ENCODE peak calls at places on chromosome 21, in ten cellular contexts. One of them, this sample, is unnamed.
A peak's percentile ranks its signal among the peaks of the same experiment; 100 is the strongest.

GRCh38 chr21:41605178-41605933 is 97.4 kb upstream of the TMPRSS2 start:
- DNase-seq in PC-3: peak; percentile 55
- DNase-seq in heart right ventricle: no peak
- DNase-seq in mesendoderm: no peak
- DNase-seq in psoas muscle: no peak
- DNase-seq in suprapubic skin: no peak
- DNase-seq in effector memory CD4-positive, alpha-beta T cell: no peak
- DNase-seq in small intestine: no peak
- DNase-seq in Panc1: no peak
- DNase-seq in OCI-LY7: no peak
- DNase-seq in this sample: peak; percentile 37

GRCh38 chr21:23541571-23541970 is 2065.7 kb downstream of the MRPL39 start:
- DNase-seq in PC-3: peak; percentile 19
- DNase-seq in heart right ventricle: no peak
- DNase-seq in mesendoderm: peak; percentile 5
- DNase-seq in psoas muscle: no peak
- DNase-seq in suprapubic skin: no peak
- DNase-seq in effector memory CD4-positive, alpha-beta T cell: no peak
- DNase-seq in small intestine: no peak
- DNase-seq in Panc1: no peak
- DNase-seq in OCI-LY7: no peak
- DNase-seq in this sample: no peak

GRCh38 chr21:8991088-8991907 is 1530.1 kb upstream of the TPTE start:
- DNase-seq in PC-3: peak; percentile 1
- DNase-seq in heart right ventricle: no peak
- DNase-seq in mesendoderm: no peak
- DNase-seq in psoas muscle: no peak
- DNase-seq in suprapubic skin: no peak
- DNase-seq in effector memory CD4-positive, alpha-beta T cell: no peak
- DNase-seq in small intestine: no peak
- DNase-seq in Panc1: peak; percentile 61
- DNase-seq in OCI-LY7: no peak
- DNase-seq in this sample: no peak

GRCh38 chr21:27776925-27777553 is 810.2 kb upstream of the ADAMTS5 start:
- DNase-seq in PC-3: no peak
- DNase-seq in heart right ventricle: peak; percentile 26
- DNase-seq in mesendoderm: no peak
- DNase-seq in psoas muscle: no peak
- DNase-seq in suprapubic skin: no peak
- DNase-seq in effector memory CD4-positive, alpha-beta T cell: no peak
- DNase-seq in small intestine: peak; percentile 29
- DNase-seq in Panc1: no peak
- DNase-seq in OCI-LY7: no peak
- DNase-seq in this sample: no peak

GRCh38 chr21:37873655-37874054 is 42.6 kb downstream of the KCNJ6 start:
- DNase-seq in PC-3: peak; percentile 8
- DNase-seq in heart right ventricle: no peak
- DNase-seq in mesendoderm: peak; percentile 53
- DNase-seq in psoas muscle: no peak
- DNase-seq in suprapubic skin: no peak
- DNase-seq in effector memory CD4-positive, alpha-beta T cell: no peak
- DNase-seq in small intestine: no peak
- DNase-seq in Panc1: no peak
- DNase-seq in OCI-LY7: no peak
- DNase-seq in this sample: no peak

GRCh38 chr21:16509466-16509865 is 779.7 kb downstream of the USP25 start:
- DNase-seq in PC-3: no peak
- DNase-seq in heart right ventricle: no peak
- DNase-seq in mesendoderm: no peak
- DNase-seq in psoas muscle: no peak
- DNase-seq in suprapubic skin: no peak
- DNase-seq in effector memory CD4-positive, alpha-beta T cell: no peak
- DNase-seq in small intestine: no peak
- DNase-seq in Panc1: no peak
- DNase-seq in OCI-LY7: no peak
- DNase-seq in this sample: no peak

GRCh38 chr21:34110594-34111202 is 37.3 kb downstream of the MRPS6 start:
- DNase-seq in PC-3: no peak
- DNase-seq in heart right ventricle: no peak
- DNase-seq in mesendoderm: no peak
- DNase-seq in psoas muscle: no peak
- DNase-seq in suprapubic skin: no peak
- DNase-seq in effector memory CD4-positive, alpha-beta T cell: no peak
- DNase-seq in small intestine: peak; percentile 13
- DNase-seq in Panc1: no peak
- DNase-seq in OCI-LY7: no peak
- DNase-seq in this sample: no peak

GRCh38 chr21:27339902-27340301 is 373.0 kb upstream of the ADAMTS5 start:
- DNase-seq in PC-3: no peak
- DNase-seq in heart right ventricle: no peak
- DNase-seq in mesendoderm: no peak
- DNase-seq in psoas muscle: no peak
- DNase-seq in suprapubic skin: no peak
- DNase-seq in effector memory CD4-positive, alpha-beta T cell: no peak
- DNase-seq in small intestine: no peak
- DNase-seq in Panc1: no peak
- DNase-seq in OCI-LY7: no peak
- DNase-seq in this sample: no peak

GRCh38 chr21:36263797-36264196 is 56.2 kb upstream of the MORC3 start:
- DNase-seq in PC-3: no peak
- DNase-seq in heart right ventricle: no peak
- DNase-seq in mesendoderm: no peak
- DNase-seq in psoas muscle: no peak
- DNase-seq in suprapubic skin: no peak
- DNase-seq in effector memory CD4-positive, alpha-beta T cell: no peak
- DNase-seq in small intestine: no peak
- DNase-seq in Panc1: no peak
- DNase-seq in OCI-LY7: no peak
- DNase-seq in this sample: no peak

GRCh38 chr21:33330726-33331125 is 6.0 kb downstream of the IFNAR1 start:
- DNase-seq in PC-3: no peak
- DNase-seq in heart right ventricle: no peak
- DNase-seq in mesendoderm: no peak
- DNase-seq in psoas muscle: no peak
- DNase-seq in suprapubic skin: no peak
- DNase-seq in effector memory CD4-positive, alpha-beta T cell: no peak
- DNase-seq in small intestine: no peak
- DNase-seq in Panc1: no peak
- DNase-seq in OCI-LY7: peak; percentile 28
- DNase-seq in this sample: no peak

GRCh38 chr21:33234618-33235520 is 5.1 kb downstream of the IFNAR2 start:
- DNase-seq in PC-3: no peak
- DNase-seq in heart right ventricle: no peak
- DNase-seq in mesendoderm: peak; percentile 86
- DNase-seq in psoas muscle: no peak
- DNase-seq in suprapubic skin: no peak
- DNase-seq in effector memory CD4-positive, alpha-beta T cell: no peak
- DNase-seq in small intestine: no peak
- DNase-seq in Panc1: no peak
- DNase-seq in OCI-LY7: no peak
- DNase-seq in this sample: no peak

GRCh38 chr21:42880352-42880751 is 1.0 kb upstream of the WDR4 start:
- DNase-seq in PC-3: no peak
- DNase-seq in heart right ventricle: no peak
- DNase-seq in mesendoderm: no peak
- DNase-seq in psoas muscle: no peak
- DNase-seq in suprapubic skin: no peak
- DNase-seq in effector memory CD4-positive, alpha-beta T cell: no peak
- DNase-seq in small intestine: no peak
- DNase-seq in Panc1: no peak
- DNase-seq in OCI-LY7: no peak
- DNase-seq in this sample: no peak

GRCh38 chr21:42878993-42879787 is at the start of gene WDR4:
- DNase-seq in PC-3: peak; percentile 99
- DNase-seq in heart right ventricle: peak; percentile 97
- DNase-seq in mesendoderm: peak; percentile 99
- DNase-seq in psoas muscle: peak; percentile 97
- DNase-seq in suprapubic skin: peak; percentile 98
- DNase-seq in effector memory CD4-positive, alpha-beta T cell: peak; percentile 98
- DNase-seq in small intestine: peak; percentile 98
- DNase-seq in Panc1: peak; percentile 83
- DNase-seq in OCI-LY7: peak; percentile 98
- DNase-seq in this sample: peak; percentile 98

GRCh38 chr21:42883921-42884320 is 4.6 kb upstream of the WDR4 start:
- DNase-seq in PC-3: no peak
- DNase-seq in heart right ventricle: no peak
- DNase-seq in mesendoderm: no peak
- DNase-seq in psoas muscle: no peak
- DNase-seq in suprapubic skin: no peak
- DNase-seq in effector memory CD4-positive, alpha-beta T cell: no peak
- DNase-seq in small intestine: no peak
- DNase-seq in Panc1: no peak
- DNase-seq in OCI-LY7: no peak
- DNase-seq in this sample: no peak

GRCh38 chr21:42873096-42873495 is 6.2 kb downstream of the WDR4 start:
- DNase-seq in PC-3: no peak
- DNase-seq in heart right ventricle: no peak
- DNase-seq in mesendoderm: no peak
- DNase-seq in psoas muscle: no peak
- DNase-seq in suprapubic skin: no peak
- DNase-seq in effector memory CD4-positive, alpha-beta T cell: no peak
- DNase-seq in small intestine: no peak
- DNase-seq in Panc1: no peak
- DNase-seq in OCI-LY7: no peak
- DNase-seq in this sample: no peak

DNA sequence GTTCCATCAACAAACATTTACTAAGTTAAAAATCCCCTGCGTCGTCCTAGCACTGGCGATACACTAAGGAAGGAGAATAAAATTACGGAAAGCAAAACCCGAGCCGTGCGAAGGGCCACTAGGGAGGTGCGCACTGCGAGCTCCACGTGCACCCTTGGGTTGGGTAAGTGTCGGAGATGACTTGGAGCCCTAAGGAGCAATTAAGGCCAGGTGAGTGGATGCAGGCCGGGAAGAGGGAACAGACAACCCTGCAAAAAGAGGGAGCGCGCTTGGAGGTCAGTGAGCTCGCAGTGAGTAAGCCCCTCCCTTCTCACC is 704 bp downstream of the WDR4 start:
- DNase-seq in PC-3: no peak
- DNase-seq in heart right ventricle: no peak
- DNase-seq in mesendoderm: no peak
- DNase-seq in psoas muscle: no peak
- DNase-seq in suprapubic skin: no peak
- DNase-seq in effector memory CD4-positive, alpha-beta T cell: no peak
- DNase-seq in small intestine: no peak
- DNase-seq in Panc1: peak; percentile 22
- DNase-seq in OCI-LY7: no peak
- DNase-seq in this sample: no peak
- H3K27ac ChIP-seq in PC-3: peak overlapping the region; percentile 87
- H3K27ac ChIP-seq in heart right ventricle: peak overlapping the region; percentile 89
- H3K27ac ChIP-seq in mesendoderm: peak overlapping the region; percentile 62
- H3K27ac ChIP-seq in psoas muscle: peak overlapping the region; percentile 97
- H3K27ac ChIP-seq in suprapubic skin: peak overlapping the region; percentile 93
- H3K27ac ChIP-seq in effector memory CD4-positive, alpha-beta T cell: peak overlapping the region; percentile 80
- H3K27ac ChIP-seq in small intestine: peak overlapping the region; percentile 14
- H3K27ac ChIP-seq in Panc1: peak overlapping the region; percentile 90
- H3K27ac ChIP-seq in OCI-LY7: peak overlapping the region; percentile 65
- H3K27ac ChIP-seq in this sample: peak overlapping the region; percentile 62

GRCh38 chr21:45297869-45298268 is 10.2 kb upstream of the POFUT2 start:
- DNase-seq in PC-3: no peak
- DNase-seq in heart right ventricle: no peak
- DNase-seq in mesendoderm: no peak
- DNase-seq in psoas muscle: no peak
- DNase-seq in suprapubic skin: no peak
- DNase-seq in effector memory CD4-positive, alpha-beta T cell: no peak
- DNase-seq in small intestine: no peak
- DNase-seq in Panc1: no peak
- DNase-seq in OCI-LY7: no peak
- DNase-seq in this sample: peak; percentile 31

GRCh38 chr21:45296638-45297037 is 8.9 kb upstream of the POFUT2 start:
- DNase-seq in PC-3: no peak
- DNase-seq in heart right ventricle: no peak
- DNase-seq in mesendoderm: no peak
- DNase-seq in psoas muscle: no peak
- DNase-seq in suprapubic skin: no peak
- DNase-seq in effector memory CD4-positive, alpha-beta T cell: no peak
- DNase-seq in small intestine: no peak
- DNase-seq in Panc1: no peak
- DNase-seq in OCI-LY7: no peak
- DNase-seq in this sample: no peak

GRCh38 chr21:45295576-45296365 is 8.1 kb upstream of the POFUT2 start:
- DNase-seq in PC-3: peak; percentile 84
- DNase-seq in heart right ventricle: no peak
- DNase-seq in mesendoderm: no peak
- DNase-seq in psoas muscle: no peak
- DNase-seq in suprapubic skin: peak; percentile 43
- DNase-seq in effector memory CD4-positive, alpha-beta T cell: no peak
- DNase-seq in small intestine: no peak
- DNase-seq in Panc1: no peak
- DNase-seq in OCI-LY7: no peak
- DNase-seq in this sample: no peak

GRCh38 chr21:45299026-45299863 is 11.6 kb upstream of the POFUT2 start:
- DNase-seq in PC-3: no peak
- DNase-seq in heart right ventricle: peak; percentile 71
- DNase-seq in mesendoderm: no peak
- DNase-seq in psoas muscle: no peak
- DNase-seq in suprapubic skin: peak; percentile 45
- DNase-seq in effector memory CD4-positive, alpha-beta T cell: no peak
- DNase-seq in small intestine: no peak
- DNase-seq in Panc1: no peak
- DNase-seq in OCI-LY7: no peak
- DNase-seq in this sample: peak; percentile 62

GRCh38 chr21:45297329-45297728 is 9.6 kb upstream of the POFUT2 start:
- DNase-seq in PC-3: no peak
- DNase-seq in heart right ventricle: no peak
- DNase-seq in mesendoderm: no peak
- DNase-seq in psoas muscle: no peak
- DNase-seq in suprapubic skin: peak; percentile 33
- DNase-seq in effector memory CD4-positive, alpha-beta T cell: no peak
- DNase-seq in small intestine: no peak
- DNase-seq in Panc1: no peak
- DNase-seq in OCI-LY7: no peak
- DNase-seq in this sample: peak; percentile 23
- H3K4me1 ChIP-seq in PC-3: peaks cover 45% of the 10 kb centered on the region
- H3K4me1 ChIP-seq in heart right ventricle: peaks cover 42% of the 10 kb centered on the region
- H3K4me1 ChIP-seq in mesendoderm: peaks cover 5% of the 10 kb centered on the region
- H3K4me1 ChIP-seq in psoas muscle: peaks cover 18% of the 10 kb centered on the region
- H3K4me1 ChIP-seq in suprapubic skin: peaks cover 50% of the 10 kb centered on the region
- H3K4me1 ChIP-seq in effector memory CD4-positive, alpha-beta T cell: peaks cover 23% of the 10 kb centered on the region
- H3K4me1 ChIP-seq in small intestine: no peaks in the 10 kb centered on the region
- H3K4me1 ChIP-seq in Panc1: peaks cover 67% of the 10 kb centered on the region
- H3K4me1 ChIP-seq in OCI-LY7: no peaks in the 10 kb centered on the region
- H3K4me1 ChIP-seq in this sample: no peaks in the 10 kb centered on the region

GRCh38 chr21:17542371-17542992 is 29.6 kb downstream of the CXADR start:
- DNase-seq in PC-3: no peak
- DNase-seq in heart right ventricle: no peak
- DNase-seq in mesendoderm: no peak
- DNase-seq in psoas muscle: no peak
- DNase-seq in suprapubic skin: no peak
- DNase-seq in effector memory CD4-positive, alpha-beta T cell: no peak
- DNase-seq in small intestine: peak; percentile 41
- DNase-seq in Panc1: no peak
- DNase-seq in OCI-LY7: no peak
- DNase-seq in this sample: no peak
- H3K27ac ChIP-seq in PC-3: no peak overlapping the region
- H3K27ac ChIP-seq in heart right ventricle: no peak overlapping the region
- H3K27ac ChIP-seq in mesendoderm: no peak overlapping the region
- H3K27ac ChIP-seq in psoas muscle: no peak overlapping the region
- H3K27ac ChIP-seq in suprapubic skin: no peak overlapping the region
- H3K27ac ChIP-seq in effector memory CD4-positive, alpha-beta T cell: no peak overlapping the region
- H3K27ac ChIP-seq in small intestine: no peak overlapping the region
- H3K27ac ChIP-seq in Panc1: no peak overlapping the region
- H3K27ac ChIP-seq in OCI-LY7: no peak overlapping the region
- H3K27ac ChIP-seq in this sample: peak overlapping the region; percentile 49

GRCh38 chr21:39640754-39641153 is 28.0 kb downstream of the B3GALT5 start:
- DNase-seq in PC-3: no peak
- DNase-seq in heart right ventricle: no peak
- DNase-seq in mesendoderm: no peak
- DNase-seq in psoas muscle: no peak
- DNase-seq in suprapubic skin: no peak
- DNase-seq in effector memory CD4-positive, alpha-beta T cell: no peak
- DNase-seq in small intestine: no peak
- DNase-seq in Panc1: no peak
- DNase-seq in OCI-LY7: no peak
- DNase-seq in this sample: no peak
- H3K4me1 ChIP-seq in PC-3: peaks cover 18% of the 10 kb centered on the region
- H3K4me1 ChIP-seq in heart right ventricle: no peaks in the 10 kb centered on the region
- H3K4me1 ChIP-seq in mesendoderm: peaks cover 15% of the 10 kb centered on the region
- H3K4me1 ChIP-seq in psoas muscle: no peaks in the 10 kb centered on the region
- H3K4me1 ChIP-seq in suprapubic skin: no peaks in the 10 kb centered on the region
- H3K4me1 ChIP-seq in effector memory CD4-positive, alpha-beta T cell: no peaks in the 10 kb centered on the region
- H3K4me1 ChIP-seq in small intestine: peaks cover 18% of the 10 kb centered on the region
- H3K4me1 ChIP-seq in Panc1: no peaks in the 10 kb centered on the region
- H3K4me1 ChIP-seq in OCI-LY7: no peaks in the 10 kb centered on the region
- H3K4me1 ChIP-seq in this sample: no peaks in the 10 kb centered on the region